ENCODE peak calls at places on chromosomes 4 and X, in seven cellular contexts. One of them, this sample, is unnamed.

GRCh38 chr4:48752726-48753125 is 27.4 kb downstream of the FRYL start:
- DNase-seq in GM23248: no peak
- DNase-seq in glutamatergic neuron: no peak
- DNase-seq in HT1080: no peak
- DNase-seq in HL-60: no peak
- DNase-seq in NCI-H1694 treated with DMSO at 0.1 percent for 48 hours: no peak
- DNase-seq in sciatic nerve: no peak
- DNase-seq in this sample: peak

GRCh38 chrX:50161143-50161542 is 39.7 kb downstream of the AKAP4 start:
- DNase-seq in GM23248: peak
- DNase-seq in glutamatergic neuron: no peak
- DNase-seq in HT1080: peak
- DNase-seq in HL-60: no peak
- DNase-seq in NCI-H1694 treated with DMSO at 0.1 percent for 48 hours: no peak
- DNase-seq in sciatic nerve: no peak
- DNase-seq in this sample: peak

GRCh38 chr4:4311193-4311592 is 21.1 kb downstream of the ZBTB49 start:
- DNase-seq in GM23248: no peak
- DNase-seq in glutamatergic neuron: no peak
- DNase-seq in HT1080: no peak
- DNase-seq in HL-60: no peak
- DNase-seq in NCI-H1694 treated with DMSO at 0.1 percent for 48 hours: no peak
- DNase-seq in sciatic nerve: no peak
- DNase-seq in this sample: no peak

GRCh38 chr4:21790437-21791029 is 158.0 kb downstream of the KCNIP4 start:
- DNase-seq in GM23248: peak
- DNase-seq in glutamatergic neuron: no peak
- DNase-seq in HT1080: peak
- DNase-seq in HL-60: no peak
- DNase-seq in NCI-H1694 treated with DMSO at 0.1 percent for 48 hours: peak
- DNase-seq in sciatic nerve: no peak
- DNase-seq in this sample: peak

GRCh38 chrX:11193035-11193469 is 81.9 kb downstream of the HCCS start:
- DNase-seq in GM23248: peak
- DNase-seq in glutamatergic neuron: no peak
- DNase-seq in HT1080: no peak
- DNase-seq in HL-60: no peak
- DNase-seq in NCI-H1694 treated with DMSO at 0.1 percent for 48 hours: no peak
- DNase-seq in sciatic nerve: no peak
- DNase-seq in this sample: peak

GRCh38 chr4:52069566-52069965 is 18.5 kb downstream of the SPATA18 start:
- DNase-seq in GM23248: no peak
- DNase-seq in glutamatergic neuron: no peak
- DNase-seq in HT1080: no peak
- DNase-seq in HL-60: no peak
- DNase-seq in NCI-H1694 treated with DMSO at 0.1 percent for 48 hours: no peak
- DNase-seq in sciatic nerve: no peak
- DNase-seq in this sample: no peak

GRCh38 chr4:40699648-40700047 is 50.1 kb upstream of the NSUN7 start:
- DNase-seq in GM23248: peak
- DNase-seq in glutamatergic neuron: no peak
- DNase-seq in HT1080: peak
- DNase-seq in HL-60: no peak
- DNase-seq in NCI-H1694 treated with DMSO at 0.1 percent for 48 hours: no peak
- DNase-seq in sciatic nerve: no peak
- DNase-seq in this sample: peak

GRCh38 chr4:52187603-52188002 is 136.5 kb downstream of the SPATA18 start:
- DNase-seq in GM23248: no peak
- DNase-seq in glutamatergic neuron: no peak
- DNase-seq in HT1080: no peak
- DNase-seq in HL-60: no peak
- DNase-seq in NCI-H1694 treated with DMSO at 0.1 percent for 48 hours: no peak
- DNase-seq in sciatic nerve: no peak
- DNase-seq in this sample: no peak

GRCh38 chr4:138438608-138439007 is 196.5 kb upstream of the SLC7A11 start:
- DNase-seq in GM23248: no peak
- DNase-seq in glutamatergic neuron: no peak
- DNase-seq in HT1080: peak
- DNase-seq in HL-60: no peak
- DNase-seq in NCI-H1694 treated with DMSO at 0.1 percent for 48 hours: no peak
- DNase-seq in sciatic nerve: no peak
- DNase-seq in this sample: peak

GRCh38 chr4:3371581-3372001 is 70.2 kb upstream of the HGFAC start:
- DNase-seq in GM23248: no peak
- DNase-seq in glutamatergic neuron: no peak
- DNase-seq in HT1080: no peak
- DNase-seq in HL-60: no peak
- DNase-seq in NCI-H1694 treated with DMSO at 0.1 percent for 48 hours: no peak
- DNase-seq in sciatic nerve: no peak
- DNase-seq in this sample: peak

GRCh38 chr4:170109586-170110289 is 20.0 kb upstream of the AADAT start:
- DNase-seq in GM23248: peak
- DNase-seq in glutamatergic neuron: no peak
- DNase-seq in HT1080: peak
- DNase-seq in HL-60: no peak
- DNase-seq in NCI-H1694 treated with DMSO at 0.1 percent for 48 hours: no peak
- DNase-seq in sciatic nerve: no peak
- DNase-seq in this sample: no peak

GRCh38 chrX:70208479-70208878 is 26.0 kb upstream of the AWAT1 start:
- DNase-seq in GM23248: peak
- DNase-seq in glutamatergic neuron: no peak
- DNase-seq in HT1080: no peak
- DNase-seq in HL-60: no peak
- DNase-seq in NCI-H1694 treated with DMSO at 0.1 percent for 48 hours: no peak
- DNase-seq in sciatic nerve: no peak
- DNase-seq in this sample: peak

GRCh38 chrX:19857131-19857530 is 30.3 kb downstream of the SH3KBP1 start:
- DNase-seq in GM23248: no peak
- DNase-seq in glutamatergic neuron: no peak
- DNase-seq in HT1080: no peak
- DNase-seq in HL-60: no peak
- DNase-seq in NCI-H1694 treated with DMSO at 0.1 percent for 48 hours: no peak
- DNase-seq in sciatic nerve: no peak
- DNase-seq in this sample: no peak

GRCh38 chr4:168475745-168476144 is 4.5 kb downstream of the DDX60L start:
- DNase-seq in GM23248: peak
- DNase-seq in glutamatergic neuron: peak
- DNase-seq in HT1080: peak
- DNase-seq in HL-60: no peak
- DNase-seq in NCI-H1694 treated with DMSO at 0.1 percent for 48 hours: no peak
- DNase-seq in sciatic nerve: no peak
- DNase-seq in this sample: no peak

GRCh38 chr4:7674706-7675105 is 240.0 kb upstream of the PSAPL1 start:
- DNase-seq in GM23248: no peak
- DNase-seq in glutamatergic neuron: peak
- DNase-seq in HT1080: no peak
- DNase-seq in HL-60: no peak
- DNase-seq in NCI-H1694 treated with DMSO at 0.1 percent for 48 hours: no peak
- DNase-seq in sciatic nerve: no peak
- DNase-seq in this sample: no peak

GRCh38 chr4:173934933-173935620 is 348.4 kb downstream of the FBXO8 start:
- DNase-seq in GM23248: no peak
- DNase-seq in glutamatergic neuron: no peak
- DNase-seq in HT1080: no peak
- DNase-seq in HL-60: no peak
- DNase-seq in NCI-H1694 treated with DMSO at 0.1 percent for 48 hours: no peak
- DNase-seq in sciatic nerve: no peak
- DNase-seq in this sample: no peak

GRCh38 chr4:139419388-139419914 is 34.5 kb upstream of the RAB33B start:
- DNase-seq in GM23248: peak
- DNase-seq in glutamatergic neuron: no peak
- DNase-seq in HT1080: peak
- DNase-seq in HL-60: peak
- DNase-seq in NCI-H1694 treated with DMSO at 0.1 percent for 48 hours: peak
- DNase-seq in sciatic nerve: no peak
- DNase-seq in this sample: peak

GRCh38 chrX:113868716-113869115 is 715.2 kb upstream of the HTR2C start:
- DNase-seq in GM23248: no peak
- DNase-seq in glutamatergic neuron: no peak
- DNase-seq in HT1080: no peak
- DNase-seq in HL-60: no peak
- DNase-seq in NCI-H1694 treated with DMSO at 0.1 percent for 48 hours: no peak
- DNase-seq in sciatic nerve: no peak
- DNase-seq in this sample: no peak

GRCh38 chr4:13539721-13540445 is 4.4 kb downstream of the NKX3-2 start:
- DNase-seq in GM23248: no peak
- DNase-seq in glutamatergic neuron: no peak
- DNase-seq in HT1080: no peak
- DNase-seq in HL-60: no peak
- DNase-seq in NCI-H1694 treated with DMSO at 0.1 percent for 48 hours: no peak
- DNase-seq in sciatic nerve: no peak
- DNase-seq in this sample: no peak

GRCh38 chrX:99095965-99096364 is 1314.1 kb downstream of the PCDH19 start:
- DNase-seq in GM23248: no peak
- DNase-seq in glutamatergic neuron: no peak
- DNase-seq in HT1080: no peak
- DNase-seq in HL-60: no peak
- DNase-seq in NCI-H1694 treated with DMSO at 0.1 percent for 48 hours: no peak
- DNase-seq in sciatic nerve: no peak
- DNase-seq in this sample: no peak

GRCh38 chr4:56698329-56698728 is 17.2 kb upstream of the HOPX start:
- DNase-seq in GM23248: peak
- DNase-seq in glutamatergic neuron: no peak
- DNase-seq in HT1080: no peak
- DNase-seq in HL-60: no peak
- DNase-seq in NCI-H1694 treated with DMSO at 0.1 percent for 48 hours: no peak
- DNase-seq in sciatic nerve: no peak
- DNase-seq in this sample: peak

GRCh38 chr4:146122398-146122797 is 53.1 kb upstream of the LSM6 start:
- DNase-seq in GM23248: no peak
- DNase-seq in glutamatergic neuron: no peak
- DNase-seq in HT1080: no peak
- DNase-seq in HL-60: no peak
- DNase-seq in NCI-H1694 treated with DMSO at 0.1 percent for 48 hours: no peak
- DNase-seq in sciatic nerve: no peak
- DNase-seq in this sample: no peak

GRCh38 chrX:55118574-55118973 is 29.8 kb downstream of the PAGE2 start:
- DNase-seq in GM23248: no peak
- DNase-seq in glutamatergic neuron: no peak
- DNase-seq in HT1080: no peak
- DNase-seq in HL-60: no peak
- DNase-seq in NCI-H1694 treated with DMSO at 0.1 percent for 48 hours: no peak
- DNase-seq in sciatic nerve: no peak
- DNase-seq in this sample: no peak

GRCh38 chrX:79556750-79557149 is 189.6 kb upstream of the ITM2A start:
- DNase-seq in GM23248: no peak
- DNase-seq in glutamatergic neuron: no peak
- DNase-seq in HT1080: no peak
- DNase-seq in HL-60: no peak
- DNase-seq in NCI-H1694 treated with DMSO at 0.1 percent for 48 hours: no peak
- DNase-seq in sciatic nerve: no peak
- DNase-seq in this sample: no peak

GRCh38 chrX:31423575-31424284 is 351.9 kb upstream of the FTHL17 start:
- DNase-seq in GM23248: peak
- DNase-seq in glutamatergic neuron: no peak
- DNase-seq in HT1080: peak
- DNase-seq in HL-60: no peak
- DNase-seq in NCI-H1694 treated with DMSO at 0.1 percent for 48 hours: no peak
- DNase-seq in sciatic nerve: peak
- DNase-seq in this sample: peak

GRCh38 chr4:61177361-61177760 is 22.8 kb upstream of the ADGRL3 start:
- DNase-seq in GM23248: no peak
- DNase-seq in glutamatergic neuron: no peak
- DNase-seq in HT1080: no peak
- DNase-seq in HL-60: no peak
- DNase-seq in NCI-H1694 treated with DMSO at 0.1 percent for 48 hours: no peak
- DNase-seq in sciatic nerve: no peak
- DNase-seq in this sample: no peak

GRCh38 chr4:123559955-123560669 is 163.5 kb downstream of the SPRY1 start:
- DNase-seq in GM23248: peak
- DNase-seq in glutamatergic neuron: no peak
- DNase-seq in HT1080: peak
- DNase-seq in HL-60: no peak
- DNase-seq in NCI-H1694 treated with DMSO at 0.1 percent for 48 hours: no peak
- DNase-seq in sciatic nerve: no peak
- DNase-seq in this sample: peak

GRCh38 chr4:145299380-145300076 is 119.1 kb upstream of the OTUD4 start:
- DNase-seq in GM23248: peak
- DNase-seq in glutamatergic neuron: no peak
- DNase-seq in HT1080: peak
- DNase-seq in HL-60: no peak
- DNase-seq in NCI-H1694 treated with DMSO at 0.1 percent for 48 hours: no peak
- DNase-seq in sciatic nerve: peak
- DNase-seq in this sample: peak

GRCh38 chrX:18565727-18566126 is 106.2 kb downstream of the RS1 start:
- DNase-seq in GM23248: no peak
- DNase-seq in glutamatergic neuron: no peak
- DNase-seq in HT1080: no peak
- DNase-seq in HL-60: no peak
- DNase-seq in NCI-H1694 treated with DMSO at 0.1 percent for 48 hours: no peak
- DNase-seq in sciatic nerve: no peak
- DNase-seq in this sample: no peak

GRCh38 chrX:140274761-140275525 is 229.9 kb downstream of the SOX3 start:
- DNase-seq in GM23248: peak
- DNase-seq in glutamatergic neuron: no peak
- DNase-seq in HT1080: peak
- DNase-seq in HL-60: no peak
- DNase-seq in NCI-H1694 treated with DMSO at 0.1 percent for 48 hours: no peak
- DNase-seq in sciatic nerve: no peak
- DNase-seq in this sample: peak

GRCh38 chrX:150062292-150063137 is 124.2 kb upstream of the EOLA2 start:
- DNase-seq in GM23248: peak
- DNase-seq in glutamatergic neuron: no peak
- DNase-seq in HT1080: peak
- DNase-seq in HL-60: no peak
- DNase-seq in NCI-H1694 treated with DMSO at 0.1 percent for 48 hours: no peak
- DNase-seq in sciatic nerve: no peak
- DNase-seq in this sample: peak

GRCh38 chr4:152460488-152460887 is 75.4 kb downstream of the FBXW7 start:
- DNase-seq in GM23248: peak
- DNase-seq in glutamatergic neuron: no peak
- DNase-seq in HT1080: peak
- DNase-seq in HL-60: peak
- DNase-seq in NCI-H1694 treated with DMSO at 0.1 percent for 48 hours: no peak
- DNase-seq in sciatic nerve: no peak
- DNase-seq in this sample: peak